ENCODE peak calls at places on chromosomes 6 and 20, in nine cellular contexts. Y is astrocyte of the spinal cord, I is H1, P is A549, B is Calu3, T is HFFc6, D is neural crest cell, K is AG10803, C is psoas muscle. V is an unnamed sample.

GRCh38 chr6:98747960-98748359 is 86.4 kb upstream of the POU3F2 start:
- DNase-seq in D (no peak), P (no peak), T (peak; percentile 47), K (no peak), B (no peak), Y (no peak), C (no peak), I (no peak), V (no peak)

GRCh38 chr6:113411006-113411405 is 446.1 kb upstream of the MARCKS start:
- DNase-seq in D (no peak), Y (no peak), C (no peak), I (no peak), T (no peak), K (peak; percentile 25), B (peak; percentile 24), P (no peak), V (peak; percentile 23)

GRCh38 chr6:14190596-14191224 is 73.1 kb downstream of the CD83 start:
- DNase-seq in K (no peak), Y (no peak), D (no peak), I (no peak), C (no peak), B (no peak), P (no peak), T (no peak), V (no peak)

GRCh38 chr6:55175078-55175777 is 913 bp downstream of the HCRTR2 start:
- DNase-seq in Y (no peak), K (no peak), T (no peak), C (no peak), P (no peak), I (no peak), B (no peak), D (no peak), V (no peak)

GRCh38 chr20:16191496-16191895 is 381.8 kb downstream of the KIF16B start:
- DNase-seq in B (no peak), I (no peak), Y (no peak), T (no peak), C (no peak), D (no peak), K (no peak), P (no peak), V (no peak)

GRCh38 chr20:40890635-40891034 is 138.0 kb upstream of the TOP1 start:
- DNase-seq in D (no peak), T (no peak), K (no peak), P (no peak), B (no peak), Y (no peak), I (no peak), C (no peak), V (no peak)

GRCh38 chr6:100267721-100268123 is 197.0 kb downstream of the SIM1 start:
- DNase-seq in Y (peak; percentile 78), P (no peak), T (peak; percentile 41), K (peak; percentile 84), B (no peak), D (no peak), I (no peak), C (no peak), V (no peak)

GRCh38 chr6:129454482-129454881 is 255.5 kb downstream of the ARHGAP18 start:
- DNase-seq in P (no peak), C (no peak), I (no peak), D (no peak), B (no peak), K (peak; percentile 9), T (no peak), Y (no peak), V (no peak)

GRCh38 chr6:129031051-129031599 is 148.2 kb downstream of the LAMA2 start:
- DNase-seq in B (no peak), T (peak; percentile 91), D (no peak), K (peak; percentile 90), P (no peak), C (no peak), Y (peak; percentile 52), I (no peak), V (no peak)

GRCh38 chr6:14134211-14134910 is 16.8 kb downstream of the CD83 start:
- DNase-seq in C (no peak), T (no peak), I (no peak), B (no peak), P (no peak), K (no peak), Y (no peak), D (no peak), V (no peak)

GRCh38 chr6:93580441-93580840 is 161.1 kb upstream of the EPHA7 start:
- DNase-seq in I (no peak), D (no peak), K (no peak), C (no peak), T (no peak), Y (no peak), B (no peak), P (no peak), V (no peak)

GRCh38 chr6:5950448-5950847 is 56.3 kb downstream of the NRN1 start:
- DNase-seq in D (no peak), B (peak; percentile 10), T (no peak), P (no peak), C (no peak), K (peak; percentile 29), I (no peak), Y (peak; percentile 35), V (no peak)

GRCh38 chr6:41286544-41287346 is at the start of gene TREM1:
- DNase-seq in D (no peak), B (peak; percentile 30), C (peak; percentile 65), P (no peak), Y (peak; percentile 5), T (peak; percentile 64), I (no peak), K (peak; percentile 70), V (no peak)

GRCh38 chr6:1736346-1737105 is 126.8 kb downstream of the FOXC1 start:
- DNase-seq in B (no peak), D (no peak), C (no peak), T (no peak), Y (no peak), P (no peak), K (no peak), I (no peak), V (no peak)

GRCh38 chr6:5989141-5989723 is 17.5 kb downstream of the NRN1 start:
- DNase-seq in I (no peak), T (peak; percentile 15), Y (no peak), P (no peak), C (peak; percentile 67), B (no peak), D (no peak), K (peak; percentile 96), V (no peak)

GRCh38 chr20:35620818-35621559 is 5.4 kb downstream of the SPAG4 start:
- DNase-seq in I (no peak), D (no peak), K (no peak), Y (no peak), B (no peak), P (no peak), T (no peak), C (no peak), V (no peak)

GRCh38 chr20:35618032-35618371 is 2.4 kb downstream of the SPAG4 start:
- DNase-seq in P (no peak), Y (no peak), D (no peak), C (no peak), T (no peak), B (no peak), I (no peak), K (no peak), V (no peak)

GRCh38 chr20:35619196-35620095 is 3.8 kb downstream of the SPAG4 start:
- DNase-seq in Y (peak; percentile 81), P (peak; percentile 96), D (peak; percentile 75), I (peak; percentile 73), T (peak; percentile 74), C (peak; percentile 80), K (peak; percentile 63), B (peak; percentile 96), V (peak; percentile 99)

GRCh38 chr20:35618372-35619131 is 2.9 kb downstream of the SPAG4 start:
- DNase-seq in D (no peak), C (no peak), Y (peak; percentile 34), P (peak; percentile 35), I (no peak), T (peak; percentile 6), B (peak; percentile 54), K (peak; percentile 19), V (peak; percentile 67)

DNA sequence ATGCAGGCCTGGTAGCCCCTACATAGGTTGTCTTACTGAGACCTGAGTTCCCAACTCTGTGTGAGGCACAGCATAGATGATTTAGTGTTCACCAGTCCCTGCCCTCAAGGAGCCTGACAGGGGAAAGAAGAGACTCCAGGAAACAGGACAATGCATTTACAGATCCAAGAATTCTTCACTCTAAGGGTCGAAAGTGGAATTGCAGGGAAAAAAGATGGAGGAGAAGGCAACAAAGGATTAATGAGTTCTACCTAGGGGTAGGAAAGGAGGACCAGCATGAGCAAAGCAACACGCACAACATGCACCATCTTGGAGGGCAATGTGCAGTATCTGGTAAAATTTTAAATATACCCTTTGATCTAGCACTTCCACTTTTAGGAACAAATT is 5.9 kb downstream of the SPAG4 start:
- DNase-seq in C (no peak), K (no peak), I (no peak), Y (no peak), P (no peak), T (no peak), D (no peak), B (no peak), V (no peak)
- TF ChIP-seq CTCF in C (no peak), K (no peak), I (peak; percentile 44), Y (peak; percentile 11), P (no peak), T (peak; percentile 44), D (peak; percentile 22), B (peak; percentile 18), V (peak; percentile 46)

GRCh38 chr20:63307538-63308217 is 14.7 kb downstream of the COL20A1 start:
- DNase-seq in C (no peak), Y (no peak), D (no peak), K (no peak), B (no peak), T (no peak), P (no peak), I (no peak), V (no peak)
- TF ChIP-seq CTCF in C (no peak), Y (no peak), D (no peak), K (no peak), B (peak; percentile 14), T (no peak), P (no peak), I (no peak), V (no peak)

DNA sequence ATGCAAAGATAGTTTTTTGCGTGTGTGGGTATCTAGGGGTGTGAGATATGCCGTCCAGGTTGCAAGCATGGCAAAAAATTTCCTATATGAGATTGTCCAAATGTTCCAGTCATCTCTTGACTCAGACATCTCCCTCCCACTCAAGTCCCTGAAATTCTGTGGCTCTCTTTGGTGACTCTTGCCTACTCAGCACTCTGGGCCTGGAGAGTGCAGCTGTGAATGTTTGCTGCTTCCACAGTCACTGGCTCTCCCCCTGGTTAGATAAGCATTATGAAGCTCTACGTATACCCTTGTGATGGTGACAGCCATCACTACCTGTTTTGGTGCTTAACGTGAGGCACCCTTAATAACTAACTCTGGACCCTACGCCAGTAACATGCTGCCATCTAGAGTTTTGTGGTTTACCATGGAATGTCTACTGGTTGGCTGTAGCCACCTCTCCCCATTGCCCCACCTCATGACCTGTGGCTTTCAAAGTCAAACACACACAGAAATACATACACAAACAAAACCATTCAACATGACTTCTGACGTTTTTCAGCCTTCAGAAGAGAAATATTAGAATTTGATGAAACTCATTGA is 621.9 kb upstream of the CITED2 start:
- DNase-seq in T (no peak), C (no peak), Y (no peak), K (no peak), P (no peak), B (peak; percentile 43), I (no peak), D (no peak), V (peak; percentile 71)
- TF ChIP-seq CTCF in T (no peak), C (peak; percentile 21), Y (no peak), K (no peak), P (no peak), B (no peak), I (peak; percentile 55), D (peak; percentile 19), V (peak; percentile 54)

GRCh38 chr20:9215539-9215938 is 146.7 kb downstream of the PLCB4 start:
- DNase-seq in I (no peak), D (no peak), B (no peak), C (no peak), Y (no peak), P (no peak), T (no peak), K (no peak), V (no peak)
- TF ChIP-seq CTCF in I (peak; percentile 50), D (peak; percentile 55), B (no peak), C (peak; percentile 29), Y (peak; percentile 43), P (peak; percentile 55), T (peak; percentile 72), K (peak; percentile 47), V (peak; percentile 62)